ENCODE peak calls at places on chromosomes 5 and 9, in nine cellular contexts. I, Q, N, W, G, O, B, R and U are unnamed samples.

GRCh38 chr5:172433513-172433912 is 20.8 kb downstream of the SH3PXD2B start:
- DNase-seq in O (no peak), G (no peak), B (peak; percentile 35), W (no peak), R (no peak), N (no peak), Q (no peak), I (no peak), U (no peak)

GRCh38 chr5:56565693-56566092 is 249.7 kb upstream of the MAP3K1 start:
- DNase-seq in I (no peak), W (no peak), G (no peak), Q (no peak), N (peak; percentile 85), R (no peak), B (no peak), O (peak; percentile 28), U (peak; percentile 15)

GRCh38 chr9:125968975-125969374 is 221.8 kb downstream of the PBX3 start:
- DNase-seq in Q (no peak), B (no peak), G (no peak), I (no peak), O (no peak), N (no peak), W (no peak), R (no peak), U (no peak)

GRCh38 chr5:73230264-73231244 is 57.6 kb downstream of the TMEM174 start:
- DNase-seq in Q (peak; percentile 17), N (no peak), O (no peak), W (no peak), R (no peak), G (no peak), I (no peak), B (no peak), U (no peak)

GRCh38 chr5:74109344-74109743 is 483.3 kb downstream of the ARHGEF28 start:
- DNase-seq in I (no peak), N (no peak), B (no peak), G (no peak), W (no peak), O (no peak), R (no peak), Q (no peak), U (no peak)

GRCh38 chr5:59724482-59725392 is 168.8 kb downstream of the PDE4D start:
- DNase-seq in W (peak; percentile 68), G (peak; percentile 80), R (peak; percentile 55), I (peak; percentile 58), O (peak; percentile 28), N (peak; percentile 55), Q (peak; percentile 60), B (peak; percentile 15), U (peak; percentile 4)

GRCh38 chr9:112091805-112092204 is 83.3 kb downstream of the SUSD1 start:
- DNase-seq in B (no peak), N (no peak), G (no peak), R (peak; percentile 19), Q (peak; percentile 35), W (no peak), O (no peak), I (no peak), U (no peak)

GRCh38 chr5:31283326-31283725 is 89.8 kb downstream of the CDH6 start:
- DNase-seq in N (no peak), I (no peak), O (no peak), Q (no peak), G (no peak), W (no peak), B (no peak), R (no peak), U (no peak)

GRCh38 chr5:169020102-169020501 is 280.8 kb downstream of the SLIT3 start:
- DNase-seq in W (peak; percentile 26), R (no peak), Q (peak; percentile 25), G (no peak), N (no peak), O (no peak), B (no peak), I (no peak), U (no peak)

GRCh38 chr5:52988335-52989024 is 672 bp upstream of the ITGA2 start:
- DNase-seq in N (no peak), G (no peak), O (no peak), Q (no peak), W (no peak), B (no peak), I (peak; percentile 37), R (no peak), U (no peak)

GRCh38 chr5:94423411-94423810 is 195.0 kb downstream of the KIAA0825 start:
- DNase-seq in O (no peak), B (no peak), W (no peak), I (no peak), Q (no peak), R (no peak), G (no peak), N (no peak), U (no peak)

GRCh38 chr9:89765211-89765610 is 160.4 kb downstream of the GADD45G start:
- DNase-seq in G (no peak), Q (no peak), N (no peak), B (no peak), O (no peak), W (no peak), I (no peak), R (no peak), U (no peak)

GRCh38 chr5:178319541-178320041 is 87.0 kb upstream of the PHYKPL start:
- DNase-seq in N (no peak), R (no peak), W (no peak), G (no peak), B (no peak), O (no peak), I (no peak), Q (no peak), U (no peak)

GRCh38 chr9:94600715-94601114 is 7.1 kb upstream of the FBP2 start:
- DNase-seq in B (no peak), I (no peak), R (no peak), N (no peak), G (no peak), Q (no peak), W (no peak), O (no peak), U (no peak)

GRCh38 chr9:124356745-124357390 is 58.4 kb downstream of the PSMB7 start:
- DNase-seq in I (no peak), R (no peak), N (no peak), B (no peak), W (no peak), O (no peak), Q (no peak), G (no peak), U (no peak)

GRCh38 chr5:8253376-8253775 is 384.4 kb downstream of the MTRR start:
- DNase-seq in N (no peak), W (no peak), O (no peak), G (no peak), R (no peak), I (peak; percentile 74), B (no peak), Q (no peak), U (no peak)

GRCh38 chr9:4501147-4501507 is 10.9 kb downstream of the SLC1A1 start:
- DNase-seq in O (no peak), Q (no peak), I (no peak), B (no peak), R (no peak), G (no peak), W (no peak), N (no peak), U (no peak)

GRCh38 chr5:24773241-24773640 is 128.5 kb upstream of the CDH10 start:
- DNase-seq in R (no peak), O (no peak), I (peak; percentile 11), B (no peak), G (no peak), N (no peak), Q (no peak), W (no peak), U (no peak)

GRCh38 chr5:24823625-24824024 is 178.8 kb upstream of the CDH10 start:
- DNase-seq in R (no peak), I (peak; percentile 87), B (no peak), W (no peak), N (no peak), G (peak; percentile 79), Q (no peak), O (no peak), U (no peak)

GRCh38 chr9:92501671-92502393 is 19.5 kb upstream of the ASPN start:
- DNase-seq in N (peak; percentile 30), R (peak; percentile 41), O (peak; percentile 44), Q (peak; percentile 44), I (peak; percentile 57), W (peak; percentile 41), G (peak; percentile 68), B (peak; percentile 46), U (peak; percentile 13)

GRCh38 chr9:10112798-10113197 is 500.0 kb downstream of the PTPRD start:
- DNase-seq in G (no peak), Q (no peak), I (no peak), W (no peak), B (no peak), O (no peak), R (no peak), N (no peak), U (no peak)

GRCh38 chr5:122434120-122434519 is 122.1 kb downstream of the SNCAIP start:
- DNase-seq in I (no peak), O (no peak), R (no peak), B (no peak), G (no peak), Q (no peak), W (no peak), N (no peak), U (no peak)

GRCh38 chr5:83741571-83741970 is 20.9 kb upstream of the HAPLN1 start:
- DNase-seq in G (no peak), N (no peak), O (no peak), W (no peak), R (no peak), B (no peak), I (no peak), Q (no peak), U (no peak)
- TF ChIP-seq CTCF in G (no peak), N (no peak), O (no peak), W (no peak), R (no peak), B (no peak), I (no peak), Q (no peak), U (no peak)

GRCh38 chr5:109844148-109844547 is 154.4 kb downstream of the MAN2A1 start:
- DNase-seq in G (no peak), W (peak; percentile 20), N (no peak), R (no peak), Q (no peak), O (no peak), B (no peak), I (peak; percentile 55), U (no peak)
- TF ChIP-seq CTCF in G (peak; percentile 39), W (no peak), N (peak; percentile 44), R (no peak), Q (peak; percentile 33), O (no peak), B (no peak), I (peak; percentile 79), U (peak; percentile 11)

DNA sequence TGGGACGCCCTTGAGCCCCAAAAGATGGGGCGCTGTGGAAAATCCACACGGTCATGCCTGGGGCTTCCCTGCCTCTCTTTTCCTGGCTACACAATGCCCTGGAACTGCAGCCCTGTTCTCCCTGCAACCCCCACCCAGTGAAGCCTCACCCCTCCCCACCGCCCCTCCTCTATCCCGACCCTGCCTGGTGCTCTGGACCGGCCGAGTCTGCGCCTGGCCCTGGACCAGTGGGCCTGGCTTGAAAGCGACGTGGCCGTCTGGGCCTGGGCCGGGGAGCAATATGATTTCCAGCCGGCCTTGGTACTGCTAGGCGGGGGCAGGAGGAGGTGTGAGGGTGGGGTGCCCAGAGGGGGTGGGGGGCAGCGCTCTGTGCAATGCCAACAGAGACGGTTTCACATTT is 71.0 kb upstream of the RNU6ATAC start:
- DNase-seq in W (no peak), O (no peak), N (no peak), B (no peak), G (no peak), Q (no peak), R (no peak), I (no peak), U (no peak)
- TF ChIP-seq CTCF in W (no peak), O (no peak), N (no peak), B (no peak), G (no peak), Q (no peak), R (no peak), I (no peak), U (no peak)

GRCh38 chr9:85212209-85212608 is 529.5 kb downstream of the AGTPBP1 start:
- DNase-seq in N (no peak), W (peak; percentile 15), Q (no peak), I (no peak), G (peak; percentile 72), O (no peak), R (no peak), B (no peak), U (no peak)
- TF ChIP-seq CTCF in N (no peak), W (no peak), Q (no peak), I (no peak), G (no peak), O (no peak), R (no peak), B (no peak), U (no peak)